ENCODE peak calls at places on chromosomes 7 and 10, in ten cellular contexts. L is IMR-90, Z is sigmoid colon, D is gastrocnemius medialis, C is ovary, O is body of pancreas, I is endothelial cell of umbilical vein, V is adrenal gland, U is uterus, A is tibial nerve. S is an unnamed sample.
A peak's percentile ranks its signal among the peaks of the same experiment; 100 is the strongest.

GRCh38 chr7:47546171-47546570 is 35.7 kb downstream of the TNS3 start:
- DNase-seq in L (no peak), Z (no peak), D (no peak), C (no peak), O (no peak), I (no peak), V (no peak), U (no peak), A (no peak), S (no peak)

GRCh38 chr10:70940834-70941568 is 52.6 kb upstream of the PCBD1 start:
- DNase-seq in L (no peak), Z (no peak), D (peak; percentile 55), C (no peak), O (peak; percentile 84), I (no peak), V (no peak), U (no peak), A (no peak), S (no peak)

GRCh38 chr7:99210265-99210970 is 2.5 kb upstream of the KPNA7 start:
- DNase-seq in L (no peak), Z (peak; percentile 3), D (no peak), C (no peak), O (peak; percentile 69), I (no peak), V (no peak), U (no peak), A (no peak), S (peak; percentile 36)

GRCh38 chr10:27759483-27760281 is 14.1 kb upstream of the MKX start:
- DNase-seq in L (no peak), Z (no peak), D (no peak), C (no peak), O (no peak), I (no peak), V (no peak), U (no peak), A (no peak), S (no peak)

GRCh38 chr10:86334515-86335085 is 32.0 kb downstream of the GRID1 start:
- DNase-seq in L (no peak), Z (peak; percentile 14), D (no peak), C (no peak), O (no peak), I (no peak), V (no peak), U (no peak), A (no peak), S (no peak)

GRCh38 chr10:124654686-124655085 is 89.5 kb downstream of the FAM53B start:
- DNase-seq in L (no peak), Z (no peak), D (no peak), C (no peak), O (no peak), I (no peak), V (no peak), U (no peak), A (no peak), S (no peak)

GRCh38 chr7:47684728-47685127 is 102.8 kb upstream of the TNS3 start:
- DNase-seq in L (no peak), Z (no peak), D (no peak), C (no peak), O (no peak), I (no peak), V (no peak), U (no peak), A (no peak), S (no peak)

GRCh38 chr7:33053716-33054115 is 8.9 kb downstream of the NT5C3A start:
- DNase-seq in L (no peak), Z (no peak), D (no peak), C (no peak), O (no peak), I (no peak), V (no peak), U (no peak), A (no peak), S (no peak)

GRCh38 chr10:102673961-102674511 is 29.8 kb downstream of the TRIM8 start:
- DNase-seq in L (peak; percentile 75), Z (peak; percentile 82), D (peak; percentile 49), C (peak; percentile 57), O (peak; percentile 70), I (peak; percentile 41), V (peak; percentile 76), U (peak; percentile 55), A (no peak), S (no peak)

GRCh38 chr10:52642208-52642607 is 130.4 kb downstream of the MBL2 start:
- DNase-seq in L (no peak), Z (no peak), D (no peak), C (no peak), O (no peak), I (no peak), V (no peak), U (no peak), A (no peak), S (no peak)

GRCh38 chr7:37385787-37386186 is 62.9 kb downstream of the ELMO1 start:
- DNase-seq in L (no peak), Z (no peak), D (peak; percentile 19), C (no peak), O (peak; percentile 23), I (no peak), V (peak; percentile 25), U (peak; percentile 25), A (no peak), S (peak; percentile 19)

GRCh38 chr7:148344406-148344805 is 246.2 kb upstream of the C7orf33 start:
- DNase-seq in L (no peak), Z (no peak), D (no peak), C (no peak), O (no peak), I (no peak), V (no peak), U (no peak), A (no peak), S (no peak)

GRCh38 chr7:27107391-27107900 is 5.0 kb upstream of the HOXA2 start:
- DNase-seq in L (peak; percentile 86), Z (no peak), D (no peak), C (no peak), O (no peak), I (peak; percentile 66), V (no peak), U (no peak), A (no peak), S (no peak)
- H3K4me3 ChIP-seq in L (peak overlapping the region; percentile 23), Z (peak overlapping the region; percentile 32), D (peak overlapping the region; percentile 30), C (peak overlapping the region; percentile 12), O (no peak overlapping the region), I (no peak overlapping the region), V (no peak overlapping the region), U (no peak overlapping the region), A (no peak overlapping the region), S (no peak overlapping the region)

GRCh38 chr10:30553625-30554442 is 75.7 kb downstream of the LYZL2 start:
- DNase-seq in L (peak; percentile 11), Z (peak; percentile 90), D (peak; percentile 74), C (peak; percentile 68), O (peak; percentile 68), I (peak; percentile 59), V (peak; percentile 85), U (peak; percentile 75), A (peak; percentile 71), S (peak; percentile 42)
- TF ChIP-seq POLR2A in L (no peak), Z (no peak), D (peak; percentile 33), C (peak; percentile 7), O (no peak), I (no peak), V (peak; percentile 54), U (peak; percentile 57), A (no peak), S (no peak)

GRCh38 chr7:6438427-6438826 is 9.3 kb downstream of the DAGLB start:
- DNase-seq in L (no peak), Z (no peak), D (peak; percentile 46), C (no peak), O (no peak), I (peak; percentile 73), V (no peak), U (no peak), A (no peak), S (no peak)
- H3K4me3 ChIP-seq in L (no peak overlapping the region), Z (no peak overlapping the region), D (no peak overlapping the region), C (no peak overlapping the region), O (no peak overlapping the region), I (no peak overlapping the region), V (no peak overlapping the region), U (no peak overlapping the region), A (no peak overlapping the region), S (no peak overlapping the region)

DNA sequence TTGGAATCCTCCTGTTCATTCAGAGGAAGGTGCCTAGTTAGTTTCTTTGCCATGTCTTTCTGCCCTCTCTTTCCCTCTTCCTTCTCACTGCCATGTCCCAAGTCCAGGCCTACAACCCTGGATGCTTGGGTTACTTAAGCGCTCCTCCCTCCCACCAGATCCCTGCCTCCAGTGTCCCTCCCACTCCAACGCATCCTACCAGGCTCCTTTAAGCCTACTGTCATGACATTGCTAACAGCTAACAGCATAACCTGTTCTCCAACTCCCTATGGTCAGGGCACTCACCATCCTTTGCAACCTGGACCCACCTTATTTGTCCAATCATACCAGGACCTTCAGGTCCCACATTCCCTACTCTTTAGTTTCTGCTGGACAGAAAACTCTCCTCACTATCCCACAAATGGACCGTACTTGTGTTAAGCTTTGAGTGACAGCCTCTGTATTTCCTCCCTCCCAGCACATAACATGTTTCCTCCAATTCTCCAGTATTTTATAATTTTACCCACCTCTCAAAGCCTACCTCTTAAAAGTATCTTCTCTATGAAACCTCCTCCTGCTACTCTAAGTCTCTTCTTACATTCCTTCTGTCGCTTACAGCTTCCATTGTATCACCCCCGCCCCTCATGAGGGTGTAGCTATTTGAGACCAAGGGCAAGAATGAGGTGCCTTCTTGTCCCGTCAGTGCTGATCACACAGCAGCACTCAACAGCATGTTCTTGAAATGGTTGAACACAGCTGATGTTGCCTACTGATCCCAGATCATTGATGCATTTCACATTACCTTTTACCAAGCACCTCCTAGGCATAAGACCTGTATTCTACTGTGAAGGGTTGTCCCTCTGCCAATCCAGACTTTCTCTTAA is 1.7 kb downstream of the BLNK start:
- DNase-seq in L (no peak), Z (no peak), D (no peak), C (no peak), O (no peak), I (no peak), V (no peak), U (no peak), A (no peak), S (no peak)
- TF ChIP-seq POLR2A in L (no peak), Z (no peak), D (no peak), C (no peak), O (no peak), I (no peak), V (no peak), U (no peak), A (no peak), S (no peak)

GRCh38 chr7:75734586-75735047 is 4.1 kb downstream of the HIP1 start:
- DNase-seq in L (peak; percentile 79), Z (no peak), D (no peak), C (no peak), O (no peak), I (no peak), V (no peak), U (no peak), A (no peak), S (no peak)

GRCh38 chr7:75735059-75735458 is 3.7 kb downstream of the HIP1 start:
- DNase-seq in L (no peak), Z (no peak), D (no peak), C (no peak), O (no peak), I (no peak), V (no peak), U (no peak), A (no peak), S (no peak)

GRCh38 chr7:75732016-75732521 is 6.7 kb downstream of the HIP1 start:
- DNase-seq in L (no peak), Z (no peak), D (no peak), C (no peak), O (no peak), I (no peak), V (no peak), U (no peak), A (no peak), S (no peak)

GRCh38 chr7:75735581-75736350 is 3.0 kb downstream of the HIP1 start:
- DNase-seq in L (no peak), Z (no peak), D (no peak), C (no peak), O (no peak), I (no peak), V (no peak), U (no peak), A (no peak), S (no peak)

GRCh38 chr7:75732764-75733630 is 5.7 kb downstream of the HIP1 start:
- DNase-seq in L (peak; percentile 91), Z (no peak), D (peak; percentile 30), C (no peak), O (no peak), I (no peak), V (peak; percentile 52), U (peak; percentile 27), A (no peak), S (no peak)
- H3K4me3 ChIP-seq in L (peak overlapping the region; percentile 4), Z (no peak overlapping the region), D (no peak overlapping the region), C (no peak overlapping the region), O (no peak overlapping the region), I (no peak overlapping the region), V (no peak overlapping the region), U (no peak overlapping the region), A (no peak overlapping the region), S (no peak overlapping the region)

S was measured in NB4.